ENCODE peak calls at places on chromosomes 7 and 10, in ten cellular contexts. One of them, this sample, is unnamed. For H3K27me3, the result is how much of the 10 kb centered on the place peaks cover.

GRCh38 chr10:74956555-74957111 is 130.2 kb downstream of the KAT6B start:
- DNase-seq in dorsolateral prefrontal cortex: no peak
- DNase-seq in mammary epithelial cell: no peak
- DNase-seq in ovary: no peak
- DNase-seq in AG04450: no peak
- DNase-seq in body of pancreas: no peak
- DNase-seq in adrenal gland: no peak
- DNase-seq in HL-60: no peak
- DNase-seq in neural progenitor cell: no peak
- DNase-seq in psoas muscle: no peak
- DNase-seq in this sample: no peak

GRCh38 chr7:77995717-77996116 is 197.1 kb downstream of the PHTF2 start:
- DNase-seq in psoas muscle: no peak
- DNase-seq in ovary: no peak
- DNase-seq in HL-60: no peak
- DNase-seq in mammary epithelial cell: no peak
- DNase-seq in body of pancreas: no peak
- DNase-seq in adrenal gland: no peak
- DNase-seq in AG04450: no peak
- DNase-seq in neural progenitor cell: peak
- DNase-seq in dorsolateral prefrontal cortex: no peak
- DNase-seq in this sample: no peak

GRCh38 chr10:80204801-80205477 is 398 bp downstream of the ANXA11 start:
- DNase-seq in adrenal gland: peak
- DNase-seq in mammary epithelial cell: no peak
- DNase-seq in dorsolateral prefrontal cortex: no peak
- DNase-seq in AG04450: no peak
- DNase-seq in body of pancreas: peak
- DNase-seq in ovary: no peak
- DNase-seq in HL-60: peak
- DNase-seq in neural progenitor cell: peak
- DNase-seq in psoas muscle: peak
- DNase-seq in this sample: no peak

GRCh38 chr10:58264780-58265179 is 2.9 kb downstream of the IPMK start:
- DNase-seq in mammary epithelial cell: no peak
- DNase-seq in AG04450: no peak
- DNase-seq in ovary: no peak
- DNase-seq in body of pancreas: no peak
- DNase-seq in neural progenitor cell: no peak
- DNase-seq in HL-60: no peak
- DNase-seq in adrenal gland: no peak
- DNase-seq in dorsolateral prefrontal cortex: no peak
- DNase-seq in psoas muscle: no peak
- DNase-seq in this sample: no peak

GRCh38 chr7:88357295-88357694 is 50.6 kb upstream of the STEAP4 start:
- DNase-seq in HL-60: peak
- DNase-seq in AG04450: no peak
- DNase-seq in dorsolateral prefrontal cortex: no peak
- DNase-seq in body of pancreas: peak
- DNase-seq in adrenal gland: peak
- DNase-seq in neural progenitor cell: no peak
- DNase-seq in mammary epithelial cell: peak
- DNase-seq in psoas muscle: peak
- DNase-seq in ovary: no peak
- DNase-seq in this sample: no peak

GRCh38 chr10:68224810-68225209 is 7.1 kb downstream of the ATOH7 start:
- DNase-seq in neural progenitor cell: no peak
- DNase-seq in HL-60: no peak
- DNase-seq in AG04450: no peak
- DNase-seq in dorsolateral prefrontal cortex: no peak
- DNase-seq in psoas muscle: no peak
- DNase-seq in mammary epithelial cell: peak
- DNase-seq in body of pancreas: no peak
- DNase-seq in ovary: no peak
- DNase-seq in adrenal gland: no peak
- DNase-seq in this sample: no peak

GRCh38 chr10:122282909-122283308 is 11.8 kb downstream of the BTBD16 start:
- DNase-seq in AG04450: no peak
- DNase-seq in adrenal gland: no peak
- DNase-seq in mammary epithelial cell: no peak
- DNase-seq in ovary: no peak
- DNase-seq in neural progenitor cell: no peak
- DNase-seq in psoas muscle: no peak
- DNase-seq in HL-60: no peak
- DNase-seq in dorsolateral prefrontal cortex: no peak
- DNase-seq in body of pancreas: no peak
- DNase-seq in this sample: no peak

GRCh38 chr7:1449501-1449900 is 9.8 kb downstream of the MICALL2 start:
- DNase-seq in neural progenitor cell: no peak
- DNase-seq in AG04450: no peak
- DNase-seq in HL-60: no peak
- DNase-seq in mammary epithelial cell: no peak
- DNase-seq in dorsolateral prefrontal cortex: no peak
- DNase-seq in ovary: no peak
- DNase-seq in body of pancreas: no peak
- DNase-seq in psoas muscle: no peak
- DNase-seq in adrenal gland: no peak
- DNase-seq in this sample: no peak

GRCh38 chr7:47100815-47101435 is 481.0 kb downstream of the TNS3 start:
- DNase-seq in ovary: no peak
- DNase-seq in psoas muscle: no peak
- DNase-seq in neural progenitor cell: peak
- DNase-seq in dorsolateral prefrontal cortex: no peak
- DNase-seq in AG04450: no peak
- DNase-seq in body of pancreas: peak
- DNase-seq in HL-60: peak
- DNase-seq in mammary epithelial cell: peak
- DNase-seq in adrenal gland: peak
- DNase-seq in this sample: no peak

GRCh38 chr7:108253275-108254044 is 123.3 kb upstream of the LAMB4 start:
- DNase-seq in psoas muscle: no peak
- DNase-seq in adrenal gland: no peak
- DNase-seq in ovary: no peak
- DNase-seq in neural progenitor cell: no peak
- DNase-seq in AG04450: no peak
- DNase-seq in body of pancreas: no peak
- DNase-seq in dorsolateral prefrontal cortex: no peak
- DNase-seq in mammary epithelial cell: peak
- DNase-seq in HL-60: no peak
- DNase-seq in this sample: no peak

GRCh38 chr7:108054537-108054936 is 51.6 kb upstream of the LAMB1 start:
- DNase-seq in ovary: no peak
- DNase-seq in psoas muscle: no peak
- DNase-seq in neural progenitor cell: no peak
- DNase-seq in adrenal gland: no peak
- DNase-seq in dorsolateral prefrontal cortex: no peak
- DNase-seq in AG04450: no peak
- DNase-seq in body of pancreas: no peak
- DNase-seq in HL-60: no peak
- DNase-seq in mammary epithelial cell: no peak
- DNase-seq in this sample: no peak

GRCh38 chr10:15385552-15386455 is 14.7 kb upstream of the FAM171A1 start:
- DNase-seq in psoas muscle: no peak
- DNase-seq in ovary: no peak
- DNase-seq in neural progenitor cell: peak
- DNase-seq in dorsolateral prefrontal cortex: no peak
- DNase-seq in body of pancreas: no peak
- DNase-seq in HL-60: no peak
- DNase-seq in AG04450: no peak
- DNase-seq in mammary epithelial cell: no peak
- DNase-seq in adrenal gland: no peak
- DNase-seq in this sample: no peak

GRCh38 chr10:69327463-69328345 is 49.4 kb downstream of the HK1 start:
- DNase-seq in dorsolateral prefrontal cortex: peak
- DNase-seq in body of pancreas: peak
- DNase-seq in adrenal gland: peak
- DNase-seq in neural progenitor cell: no peak
- DNase-seq in ovary: peak
- DNase-seq in mammary epithelial cell: peak
- DNase-seq in HL-60: peak
- DNase-seq in psoas muscle: peak
- DNase-seq in AG04450: no peak
- DNase-seq in this sample: no peak

GRCh38 chr7:71750290-71750689 is 618.3 kb downstream of the GALNT17 start:
- DNase-seq in AG04450: no peak
- DNase-seq in dorsolateral prefrontal cortex: no peak
- DNase-seq in mammary epithelial cell: no peak
- DNase-seq in psoas muscle: no peak
- DNase-seq in body of pancreas: no peak
- DNase-seq in neural progenitor cell: no peak
- DNase-seq in adrenal gland: no peak
- DNase-seq in HL-60: no peak
- DNase-seq in ovary: no peak
- DNase-seq in this sample: no peak

GRCh38 chr7:24005517-24005916 is 278.5 kb upstream of the NPY start:
- DNase-seq in AG04450: no peak
- DNase-seq in body of pancreas: no peak
- DNase-seq in psoas muscle: no peak
- DNase-seq in neural progenitor cell: no peak
- DNase-seq in ovary: no peak
- DNase-seq in HL-60: no peak
- DNase-seq in mammary epithelial cell: no peak
- DNase-seq in dorsolateral prefrontal cortex: no peak
- DNase-seq in adrenal gland: no peak
- DNase-seq in this sample: no peak
- TF ChIP-seq CTCF in AG04450: peak
- TF ChIP-seq CTCF in body of pancreas: no peak
- TF ChIP-seq CTCF in psoas muscle: no peak
- TF ChIP-seq CTCF in neural progenitor cell: peak
- TF ChIP-seq CTCF in ovary: no peak
- TF ChIP-seq CTCF in HL-60: no peak
- TF ChIP-seq CTCF in mammary epithelial cell: peak
- TF ChIP-seq CTCF in dorsolateral prefrontal cortex: no peak
- TF ChIP-seq CTCF in adrenal gland: no peak
- TF ChIP-seq CTCF in this sample: no peak

DNA sequence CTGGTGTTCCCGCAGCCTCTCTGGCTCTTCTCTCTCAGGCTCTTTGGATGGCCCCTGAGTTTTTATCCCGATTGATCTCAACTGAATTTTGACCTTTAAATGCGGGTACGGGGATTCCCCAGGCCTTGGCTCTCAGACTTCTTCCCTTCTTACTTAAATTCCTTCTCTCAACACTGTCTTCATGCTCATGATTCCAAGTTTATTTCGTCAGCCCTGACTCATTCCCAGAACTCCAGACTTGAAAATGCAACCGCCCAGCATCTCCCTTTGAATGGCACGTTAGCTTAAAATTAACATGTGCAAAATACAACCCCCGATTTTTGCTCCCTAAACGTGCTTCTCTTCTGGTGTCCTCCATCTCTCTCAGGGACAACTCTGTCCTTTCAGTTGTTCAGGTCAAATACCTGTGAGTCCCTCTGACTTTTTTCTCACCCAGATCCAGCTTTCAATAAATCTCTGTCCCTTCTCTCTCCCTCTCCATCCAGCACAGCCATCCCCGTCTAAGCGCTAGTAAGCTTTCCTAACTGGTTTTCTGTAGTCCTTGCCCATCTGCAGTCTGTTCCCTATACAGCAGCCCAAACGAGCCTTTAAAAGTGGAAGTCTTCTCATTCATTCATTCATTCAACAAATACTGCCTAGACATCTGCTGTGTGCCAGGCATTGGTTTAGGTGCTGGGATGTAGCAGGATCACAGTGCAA is 7.1 kb downstream of the HECW1 start:
- DNase-seq in neural progenitor cell: no peak
- DNase-seq in ovary: no peak
- DNase-seq in adrenal gland: no peak
- DNase-seq in dorsolateral prefrontal cortex: no peak
- DNase-seq in body of pancreas: no peak
- DNase-seq in psoas muscle: no peak
- DNase-seq in HL-60: no peak
- DNase-seq in AG04450: peak
- DNase-seq in mammary epithelial cell: no peak
- DNase-seq in this sample: peak
- H3K27me3 ChIP-seq in neural progenitor cell: under half
- H3K27me3 ChIP-seq in ovary: under half
- H3K27me3 ChIP-seq in adrenal gland: under half
- H3K27me3 ChIP-seq in dorsolateral prefrontal cortex: under half
- H3K27me3 ChIP-seq in body of pancreas: under half
- H3K27me3 ChIP-seq in psoas muscle: under half
- H3K27me3 ChIP-seq in HL-60: under half
- H3K27me3 ChIP-seq in AG04450: under half
- H3K27me3 ChIP-seq in mammary epithelial cell: under half
- H3K27me3 ChIP-seq in this sample: under half

DNA sequence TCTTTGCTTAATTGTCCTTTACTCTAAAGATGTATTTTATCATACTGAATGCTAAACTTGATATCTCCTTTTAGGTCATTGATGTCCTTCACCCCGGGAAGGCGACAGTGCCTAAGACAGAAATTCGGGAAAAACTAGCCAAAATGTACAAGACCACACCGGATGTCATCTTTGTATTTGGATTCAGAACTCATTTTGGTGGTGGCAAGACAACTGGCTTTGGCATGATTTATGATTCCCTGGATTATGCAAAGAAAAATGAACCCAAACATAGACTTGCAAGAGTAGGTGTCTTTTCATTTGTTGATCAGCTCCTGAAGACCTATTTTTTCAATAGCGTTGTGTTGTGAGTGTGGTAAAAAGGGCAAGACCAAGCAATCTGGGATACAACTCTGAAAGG is 1.8 kb downstream of the RPS24 start:
- DNase-seq in body of pancreas: no peak
- DNase-seq in mammary epithelial cell: no peak
- DNase-seq in adrenal gland: no peak
- DNase-seq in psoas muscle: no peak
- DNase-seq in HL-60: no peak
- DNase-seq in dorsolateral prefrontal cortex: no peak
- DNase-seq in neural progenitor cell: no peak
- DNase-seq in ovary: no peak
- DNase-seq in AG04450: no peak
- DNase-seq in this sample: no peak
- H3K4me3 ChIP-seq in body of pancreas: no peak
- H3K4me3 ChIP-seq in mammary epithelial cell: peak
- H3K4me3 ChIP-seq in adrenal gland: no peak
- H3K4me3 ChIP-seq in psoas muscle: peak
- H3K4me3 ChIP-seq in HL-60: peak
- H3K4me3 ChIP-seq in dorsolateral prefrontal cortex: no peak
- H3K4me3 ChIP-seq in neural progenitor cell: peak
- H3K4me3 ChIP-seq in ovary: no peak
- H3K4me3 ChIP-seq in AG04450: peak
- H3K4me3 ChIP-seq in this sample: no peak

DNA sequence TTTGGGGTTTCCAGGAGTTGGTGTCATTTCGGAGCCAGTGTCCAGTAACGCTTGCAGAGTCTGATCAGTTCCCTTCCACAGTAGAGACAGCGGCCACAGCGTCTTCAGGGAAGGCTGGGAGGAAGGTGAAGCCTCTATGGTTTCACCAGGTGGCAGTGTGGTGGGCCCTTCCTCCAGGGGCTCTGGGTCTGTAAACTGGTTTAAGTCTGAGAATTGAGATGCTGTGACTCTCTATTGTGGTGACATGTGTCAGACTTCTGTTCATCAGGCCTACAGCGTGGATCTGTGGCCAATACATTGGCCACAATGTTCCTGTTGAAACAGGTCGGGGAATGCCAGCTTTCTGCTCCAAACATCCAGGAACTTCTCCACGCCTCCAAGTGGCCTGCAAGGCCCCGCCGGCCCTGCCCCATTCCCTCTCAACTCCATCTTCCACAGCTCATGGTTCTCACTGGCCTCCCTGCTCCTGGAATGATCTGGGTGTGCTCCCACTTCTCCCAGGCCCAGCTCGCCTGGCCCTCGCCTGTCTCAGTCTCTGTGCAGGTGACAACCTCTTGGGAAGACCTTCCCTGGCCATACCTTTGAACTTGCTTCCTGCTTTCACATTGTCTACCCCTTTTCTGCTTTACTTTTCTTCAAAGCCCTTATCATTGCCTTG is 124.5 kb upstream of the FAM20C start:
- DNase-seq in HL-60: no peak
- DNase-seq in AG04450: no peak
- DNase-seq in dorsolateral prefrontal cortex: peak
- DNase-seq in adrenal gland: no peak
- DNase-seq in neural progenitor cell: peak
- DNase-seq in ovary: peak
- DNase-seq in mammary epithelial cell: peak
- DNase-seq in psoas muscle: no peak
- DNase-seq in body of pancreas: no peak
- DNase-seq in this sample: no peak
- TF ChIP-seq CTCF in HL-60: no peak
- TF ChIP-seq CTCF in AG04450: no peak
- TF ChIP-seq CTCF in dorsolateral prefrontal cortex: no peak
- TF ChIP-seq CTCF in adrenal gland: no peak
- TF ChIP-seq CTCF in neural progenitor cell: peak
- TF ChIP-seq CTCF in ovary: no peak
- TF ChIP-seq CTCF in mammary epithelial cell: no peak
- TF ChIP-seq CTCF in psoas muscle: no peak
- TF ChIP-seq CTCF in body of pancreas: no peak
- TF ChIP-seq CTCF in this sample: no peak